ENCODE peak calls at places on chromosomes 13 and 19, in nine cellular contexts. One of them, this sample, is unnamed.

GRCh38 chr13:47679391-47679790 is 321.7 kb downstream of the SUCLA2 start:
- DNase-seq in fibroblast of lung: peak; percentile 66
- DNase-seq in transverse colon: no peak
- DNase-seq in psoas muscle: no peak
- DNase-seq in CD8-positive, alpha-beta T cell: no peak
- DNase-seq in stomach: no peak
- DNase-seq in heart right ventricle: no peak
- DNase-seq in HL-60: no peak
- DNase-seq in HCT116: no peak
- DNase-seq in this sample: no peak

GRCh38 chr19:4732680-4733114 is 9.1 kb upstream of the DPP9 start:
- DNase-seq in CD8-positive, alpha-beta T cell: peak; percentile 12
- DNase-seq in heart right ventricle: no peak
- DNase-seq in psoas muscle: no peak
- DNase-seq in HCT116: peak; percentile 58
- DNase-seq in HL-60: no peak
- DNase-seq in stomach: peak; percentile 44
- DNase-seq in fibroblast of lung: peak; percentile 47
- DNase-seq in transverse colon: peak; percentile 45
- DNase-seq in this sample: no peak

GRCh38 chr19:4589579-4590410 is 30.3 kb upstream of the SEMA6B start:
- DNase-seq in transverse colon: no peak
- DNase-seq in fibroblast of lung: no peak
- DNase-seq in HCT116: no peak
- DNase-seq in stomach: no peak
- DNase-seq in HL-60: no peak
- DNase-seq in psoas muscle: no peak
- DNase-seq in CD8-positive, alpha-beta T cell: no peak
- DNase-seq in heart right ventricle: no peak
- DNase-seq in this sample: no peak

GRCh38 chr19:1387684-1388636 is 4.3 kb downstream of the NDUFS7 start:
- DNase-seq in stomach: no peak
- DNase-seq in transverse colon: no peak
- DNase-seq in fibroblast of lung: no peak
- DNase-seq in CD8-positive, alpha-beta T cell: no peak
- DNase-seq in psoas muscle: no peak
- DNase-seq in HL-60: no peak
- DNase-seq in heart right ventricle: no peak
- DNase-seq in HCT116: no peak
- DNase-seq in this sample: no peak

GRCh38 chr19:14103310-14103709 is 12.8 kb upstream of the SAMD1 start:
- DNase-seq in HL-60: no peak
- DNase-seq in fibroblast of lung: no peak
- DNase-seq in heart right ventricle: no peak
- DNase-seq in HCT116: no peak
- DNase-seq in stomach: no peak
- DNase-seq in psoas muscle: no peak
- DNase-seq in CD8-positive, alpha-beta T cell: no peak
- DNase-seq in transverse colon: no peak
- DNase-seq in this sample: no peak

GRCh38 chr13:51894239-51894638 is 32.5 kb downstream of the CCDC70 start:
- DNase-seq in transverse colon: no peak
- DNase-seq in heart right ventricle: no peak
- DNase-seq in HCT116: no peak
- DNase-seq in CD8-positive, alpha-beta T cell: no peak
- DNase-seq in stomach: no peak
- DNase-seq in psoas muscle: no peak
- DNase-seq in HL-60: no peak
- DNase-seq in fibroblast of lung: no peak
- DNase-seq in this sample: no peak

GRCh38 chr13:66994097-66994496 is 236.0 kb downstream of the PCDH9 start:
- DNase-seq in HCT116: no peak
- DNase-seq in CD8-positive, alpha-beta T cell: no peak
- DNase-seq in psoas muscle: peak; percentile 51
- DNase-seq in heart right ventricle: peak; percentile 50
- DNase-seq in stomach: peak; percentile 61
- DNase-seq in transverse colon: peak; percentile 15
- DNase-seq in HL-60: no peak
- DNase-seq in fibroblast of lung: peak; percentile 81
- DNase-seq in this sample: peak; percentile 73

GRCh38 chr13:44068169-44068568 is 188.5 kb downstream of the LACC1 start:
- DNase-seq in CD8-positive, alpha-beta T cell: no peak
- DNase-seq in stomach: no peak
- DNase-seq in heart right ventricle: no peak
- DNase-seq in fibroblast of lung: peak; percentile 89
- DNase-seq in transverse colon: no peak
- DNase-seq in psoas muscle: no peak
- DNase-seq in HL-60: no peak
- DNase-seq in HCT116: no peak
- DNase-seq in this sample: no peak

GRCh38 chr13:114019367-114019766 is 45.5 kb upstream of the C13orf46 start:
- DNase-seq in CD8-positive, alpha-beta T cell: peak; percentile 21
- DNase-seq in stomach: no peak
- DNase-seq in HL-60: no peak
- DNase-seq in transverse colon: no peak
- DNase-seq in HCT116: peak; percentile 8
- DNase-seq in heart right ventricle: no peak
- DNase-seq in psoas muscle: peak; percentile 32
- DNase-seq in fibroblast of lung: no peak
- DNase-seq in this sample: no peak

GRCh38 chr13:64470751-64471150 is 2759.4 kb downstream of the PCDH9 start:
- DNase-seq in CD8-positive, alpha-beta T cell: no peak
- DNase-seq in fibroblast of lung: no peak
- DNase-seq in psoas muscle: no peak
- DNase-seq in stomach: no peak
- DNase-seq in heart right ventricle: no peak
- DNase-seq in HCT116: no peak
- DNase-seq in transverse colon: no peak
- DNase-seq in HL-60: no peak
- DNase-seq in this sample: no peak

GRCh38 chr13:64471916-64472315 is 2758.2 kb downstream of the PCDH9 start:
- DNase-seq in fibroblast of lung: peak; percentile 51
- DNase-seq in heart right ventricle: no peak
- DNase-seq in HL-60: no peak
- DNase-seq in stomach: no peak
- DNase-seq in CD8-positive, alpha-beta T cell: no peak
- DNase-seq in psoas muscle: no peak
- DNase-seq in transverse colon: no peak
- DNase-seq in HCT116: peak; percentile 8
- DNase-seq in this sample: no peak
- TF ChIP-seq CTCF in fibroblast of lung: peak; percentile 49
- TF ChIP-seq CTCF in heart right ventricle: no peak
- TF ChIP-seq CTCF in HL-60: no peak
- TF ChIP-seq CTCF in stomach: no peak
- TF ChIP-seq CTCF in CD8-positive, alpha-beta T cell: no peak
- TF ChIP-seq CTCF in psoas muscle: peak; percentile 18
- TF ChIP-seq CTCF in transverse colon: no peak
- TF ChIP-seq CTCF in HCT116: peak; percentile 53
- TF ChIP-seq CTCF in this sample: no peak

GRCh38 chr13:32736648-32737047 is 150.4 kb downstream of the PDS5B start:
- DNase-seq in stomach: no peak
- DNase-seq in transverse colon: no peak
- DNase-seq in heart right ventricle: no peak
- DNase-seq in fibroblast of lung: no peak
- DNase-seq in HL-60: no peak
- DNase-seq in CD8-positive, alpha-beta T cell: no peak
- DNase-seq in psoas muscle: no peak
- DNase-seq in HCT116: no peak
- DNase-seq in this sample: no peak
- H3K27ac ChIP-seq in stomach: peak overlapping the region; percentile 71
- H3K27ac ChIP-seq in transverse colon: peak overlapping the region; percentile 45
- H3K27ac ChIP-seq in heart right ventricle: peak overlapping the region; percentile 71
- H3K27ac ChIP-seq in fibroblast of lung: peak overlapping the region; percentile 74
- H3K27ac ChIP-seq in HL-60: no peak overlapping the region
- H3K27ac ChIP-seq in CD8-positive, alpha-beta T cell: peak overlapping the region; percentile 76
- H3K27ac ChIP-seq in psoas muscle: no peak overlapping the region
- H3K27ac ChIP-seq in HCT116: no peak overlapping the region
- H3K27ac ChIP-seq in this sample: peak overlapping the region; percentile 81

GRCh38 chr19:43781630-43782310 is 997 bp upstream of the KCNN4 start:
- DNase-seq in heart right ventricle: no peak
- DNase-seq in stomach: no peak
- DNase-seq in transverse colon: no peak
- DNase-seq in CD8-positive, alpha-beta T cell: no peak
- DNase-seq in psoas muscle: no peak
- DNase-seq in HL-60: no peak
- DNase-seq in HCT116: no peak
- DNase-seq in fibroblast of lung: no peak
- DNase-seq in this sample: no peak
- H3K4me3 ChIP-seq in heart right ventricle: no peak overlapping the region
- H3K4me3 ChIP-seq in stomach: no peak overlapping the region
- H3K4me3 ChIP-seq in transverse colon: no peak overlapping the region
- H3K4me3 ChIP-seq in CD8-positive, alpha-beta T cell: peak overlapping the region; percentile 49
- H3K4me3 ChIP-seq in psoas muscle: no peak overlapping the region
- H3K4me3 ChIP-seq in HL-60: no peak overlapping the region
- H3K4me3 ChIP-seq in HCT116: peak overlapping the region; percentile 74
- H3K4me3 ChIP-seq in fibroblast of lung: no peak overlapping the region
- H3K4me3 ChIP-seq in this sample: no peak overlapping the region

DNA sequence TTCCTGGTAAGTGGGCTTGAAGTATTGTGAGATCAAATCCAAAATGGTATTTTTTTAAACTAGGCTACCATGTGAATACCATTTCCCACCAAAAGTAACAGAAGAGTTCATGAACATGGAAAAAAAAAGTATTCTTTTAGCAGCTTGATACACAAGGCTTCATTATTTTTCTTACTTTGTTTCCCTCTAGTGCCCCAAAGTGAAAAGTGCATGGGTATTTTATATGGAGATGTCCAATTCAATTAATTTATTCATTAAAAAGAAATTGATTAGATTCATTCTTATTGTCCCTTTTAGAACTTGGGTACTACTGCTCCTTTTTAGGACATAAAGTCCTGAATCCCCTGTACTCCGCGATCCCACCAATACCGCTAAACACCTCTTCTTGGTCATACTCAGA is 28.6 kb upstream of the SCEL start:
- DNase-seq in stomach: no peak
- DNase-seq in fibroblast of lung: no peak
- DNase-seq in heart right ventricle: no peak
- DNase-seq in HCT116: peak; percentile 7
- DNase-seq in psoas muscle: no peak
- DNase-seq in HL-60: no peak
- DNase-seq in CD8-positive, alpha-beta T cell: no peak
- DNase-seq in transverse colon: no peak
- DNase-seq in this sample: no peak
- TF ChIP-seq CTCF in stomach: no peak
- TF ChIP-seq CTCF in fibroblast of lung: peak; percentile 20
- TF ChIP-seq CTCF in heart right ventricle: no peak
- TF ChIP-seq CTCF in HCT116: peak; percentile 40
- TF ChIP-seq CTCF in psoas muscle: peak; percentile 30
- TF ChIP-seq CTCF in HL-60: no peak
- TF ChIP-seq CTCF in CD8-positive, alpha-beta T cell: no peak
- TF ChIP-seq CTCF in transverse colon: no peak
- TF ChIP-seq CTCF in this sample: peak; percentile 22

GRCh38 chr19:18833849-18834643 is 2.3 kb downstream of the UPF1 start:
- DNase-seq in CD8-positive, alpha-beta T cell: no peak
- DNase-seq in transverse colon: peak; percentile 50
- DNase-seq in HL-60: no peak
- DNase-seq in psoas muscle: no peak
- DNase-seq in HCT116: no peak
- DNase-seq in stomach: no peak
- DNase-seq in fibroblast of lung: no peak
- DNase-seq in heart right ventricle: no peak
- DNase-seq in this sample: no peak

GRCh38 chr19:18832331-18833140 is 777 bp downstream of the UPF1 start:
- DNase-seq in HL-60: no peak
- DNase-seq in HCT116: no peak
- DNase-seq in fibroblast of lung: no peak
- DNase-seq in CD8-positive, alpha-beta T cell: no peak
- DNase-seq in stomach: no peak
- DNase-seq in psoas muscle: no peak
- DNase-seq in transverse colon: peak; percentile 42
- DNase-seq in heart right ventricle: no peak
- DNase-seq in this sample: no peak

GRCh38 chr19:18833141-18833476 is 1.4 kb downstream of the UPF1 start:
- DNase-seq in psoas muscle: no peak
- DNase-seq in fibroblast of lung: no peak
- DNase-seq in heart right ventricle: no peak
- DNase-seq in transverse colon: no peak
- DNase-seq in HL-60: no peak
- DNase-seq in stomach: no peak
- DNase-seq in CD8-positive, alpha-beta T cell: no peak
- DNase-seq in HCT116: no peak
- DNase-seq in this sample: no peak

GRCh38 chr19:18831524-18832330 is at the start of gene UPF1:
- DNase-seq in stomach: peak; percentile 94
- DNase-seq in HCT116: peak; percentile 69
- DNase-seq in psoas muscle: peak; percentile 95
- DNase-seq in transverse colon: peak; percentile 96
- DNase-seq in fibroblast of lung: peak; percentile 88
- DNase-seq in HL-60: peak; percentile 87
- DNase-seq in CD8-positive, alpha-beta T cell: peak; percentile 92
- DNase-seq in heart right ventricle: peak; percentile 98
- DNase-seq in this sample: peak; percentile 97

DNA sequence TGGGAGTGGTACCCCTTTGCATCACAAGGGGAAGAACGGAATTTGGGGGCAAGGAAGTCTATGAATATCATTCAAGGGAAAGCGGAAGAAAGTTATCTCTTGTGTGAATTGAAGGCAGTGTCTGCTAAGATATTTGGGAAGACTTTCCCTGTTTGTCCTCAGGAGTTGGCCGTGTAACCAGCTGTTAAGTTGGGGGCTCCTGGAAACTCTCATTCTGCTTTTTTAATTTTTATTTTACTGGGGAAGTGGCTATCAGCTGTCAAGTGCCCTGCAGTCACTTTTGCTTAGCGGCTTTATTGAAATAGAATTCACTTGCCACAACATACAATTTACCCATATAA is 2.9 kb downstream of the UPF1 start:
- DNase-seq in HCT116: no peak
- DNase-seq in psoas muscle: no peak
- DNase-seq in CD8-positive, alpha-beta T cell: no peak
- DNase-seq in heart right ventricle: no peak
- DNase-seq in stomach: no peak
- DNase-seq in HL-60: no peak
- DNase-seq in transverse colon: no peak
- DNase-seq in fibroblast of lung: no peak
- DNase-seq in this sample: no peak
- H3K27ac ChIP-seq in HCT116: no peak overlapping the region
- H3K27ac ChIP-seq in psoas muscle: no peak overlapping the region
- H3K27ac ChIP-seq in CD8-positive, alpha-beta T cell: no peak overlapping the region
- H3K27ac ChIP-seq in heart right ventricle: no peak overlapping the region
- H3K27ac ChIP-seq in stomach: peak overlapping the region; percentile 95
- H3K27ac ChIP-seq in HL-60: no peak overlapping the region
- H3K27ac ChIP-seq in transverse colon: peak overlapping the region; percentile 93
- H3K27ac ChIP-seq in fibroblast of lung: no peak overlapping the region
- H3K27ac ChIP-seq in this sample: peak overlapping the region; percentile 31

This sample was measured in lower lobe of right lung.